ENCODE peak calls at places on chromosome 22, in nine cellular contexts. L is spleen, I is ovary, S is heart left ventricle, O is lung, A is H1, G is HepG2, H is cardiac muscle cell, X is H9. T is an unnamed sample.

GRCh38 chr22:42022162-42022847 is 23.7 kb downstream of the WBP2NL start:
- DNase-seq in I (no peak), O (no peak), L (no peak), G (no peak), A (no peak), H (no peak), S (no peak), X (no peak), T (no peak)

GRCh38 chr22:36814796-36815195 is 2.0 kb downstream of the PVALB start:
- DNase-seq in H (no peak), I (no peak), G (no peak), A (no peak), L (no peak), O (no peak), S (no peak), X (no peak), T (no peak)

GRCh38 chr22:28538922-28539321 is 140.7 kb downstream of the TTC28 start:
- DNase-seq in L (no peak), I (no peak), S (no peak), O (no peak), A (no peak), X (no peak), G (no peak), H (no peak), T (no peak)

GRCh38 chr22:38721551-38721950 is 15.8 kb downstream of the GTPBP1 start:
- DNase-seq in I (no peak), A (no peak), G (no peak), X (no peak), H (no peak), S (no peak), L (no peak), O (no peak), T (no peak)

GRCh38 chr22:46659059-46659790 is 39.0 kb downstream of the GRAMD4 start:
- DNase-seq in O (no peak), H (no peak), S (no peak), I (no peak), L (no peak), A (no peak), G (no peak), X (no peak), T (no peak)

GRCh38 chr22:29339381-29340235 is 24.1 kb upstream of the RASL10A start:
- DNase-seq in H (no peak), L (no peak), A (no peak), X (no peak), O (no peak), I (no peak), S (no peak), G (no peak), T (no peak)

GRCh38 chr22:22877523-22878210 is 9.9 kb upstream of the IGLL5 start:
- DNase-seq in L (peak; percentile 88), H (no peak), G (peak; percentile 46), I (no peak), X (peak; percentile 77), A (peak; percentile 89), O (no peak), S (peak; percentile 62), T (no peak)

GRCh38 chr22:37742374-37743092 is 45.7 kb downstream of the TRIOBP start:
- DNase-seq in A (no peak), O (no peak), L (no peak), G (no peak), H (no peak), X (no peak), S (peak; percentile 22), I (peak; percentile 42), T (no peak)

GRCh38 chr22:36461665-36462474 is 19.6 kb downstream of the TXN2 start:
- DNase-seq in S (peak; percentile 64), G (peak; percentile 63), I (no peak), O (peak; percentile 85), L (no peak), H (peak; percentile 80), A (peak; percentile 61), X (peak; percentile 81), T (peak; percentile 70)

GRCh38 chr22:40056163-40056958 is 61.6 kb downstream of the FAM83F start:
- DNase-seq in L (no peak), O (no peak), S (no peak), A (no peak), G (no peak), I (no peak), X (no peak), H (no peak), T (no peak)

GRCh38 chr22:38758276-38758945 is 2.6 kb upstream of the SUN2 start:
- DNase-seq in X (no peak), L (peak; percentile 84), H (no peak), I (no peak), S (no peak), G (no peak), O (no peak), A (no peak), T (no peak)

GRCh38 chr22:28029201-28029948 is 110.3 kb upstream of the PITPNB start:
- DNase-seq in H (no peak), S (peak; percentile 61), X (no peak), O (peak; percentile 59), A (peak; percentile 30), L (peak; percentile 84), I (no peak), G (no peak), T (no peak)

GRCh38 chr22:26734339-26735018 is 77.1 kb downstream of the MIAT start:
- DNase-seq in A (no peak), X (no peak), O (no peak), G (no peak), S (no peak), H (no peak), I (no peak), L (no peak), T (no peak)

GRCh38 chr22:26616650-26617049 is 1.2 kb downstream of the CRYBB1 start:
- DNase-seq in O (no peak), A (no peak), S (no peak), G (no peak), X (no peak), L (peak; percentile 15), I (no peak), H (no peak), T (no peak)

GRCh38 chr22:35313311-35314121 is 13.8 kb downstream of the TOM1 start:
- DNase-seq in X (no peak), G (peak; percentile 70), I (no peak), S (peak; percentile 42), O (no peak), L (peak; percentile 49), A (no peak), H (peak; percentile 55), T (peak; percentile 62)

GRCh38 chr22:50027639-50028537 is 15.3 kb upstream of the IL17REL start:
- DNase-seq in I (no peak), S (no peak), H (no peak), L (peak; percentile 73), A (no peak), X (peak; percentile 22), O (no peak), G (no peak), T (no peak)

GRCh38 chr22:50576070-50576469 is 2.2 kb downstream of the CPT1B start:
- DNase-seq in S (no peak), L (no peak), G (peak; percentile 81), A (no peak), O (no peak), I (no peak), X (peak; percentile 55), H (peak; percentile 60), T (no peak)

GRCh38 chr22:43343262-43343988 is at the start of gene SCUBE1:
- DNase-seq in H (peak; percentile 85), G (no peak), I (peak; percentile 87), S (peak; percentile 56), L (peak; percentile 82), O (peak; percentile 40), X (peak; percentile 84), A (peak; percentile 88), T (no peak)

GRCh38 chr22:38313384-38313955 is 3.8 kb downstream of the CSNK1E start:
- DNase-seq in I (peak; percentile 94), A (no peak), S (peak; percentile 87), G (no peak), X (no peak), H (no peak), L (peak; percentile 85), O (no peak), T (peak; percentile 50)

GRCh38 chr22:44344407-44344806 is 31.7 kb upstream of the SHISAL1 start:
- DNase-seq in A (no peak), L (no peak), X (no peak), G (no peak), H (no peak), O (no peak), I (no peak), S (no peak), T (no peak)

GRCh38 chr22:17171313-17172171 is 12.5 kb upstream of the HDHD5 start:
- DNase-seq in S (peak; percentile 92), X (peak; percentile 94), O (peak; percentile 94), H (peak; percentile 92), G (peak; percentile 79), A (peak; percentile 97), L (peak; percentile 97), I (peak; percentile 86), T (peak; percentile 64)

GRCh38 chr22:32801436-32802290 is at the start of gene TIMP3:
- DNase-seq in O (peak; percentile 76), S (peak; percentile 91), L (peak; percentile 86), G (no peak), H (peak; percentile 95), A (peak; percentile 89), X (peak; percentile 86), I (peak; percentile 87), T (peak; percentile 47)

GRCh38 chr22:20124083-20124787 is 7.2 kb upstream of the TRMT2A start:
- DNase-seq in X (no peak), I (no peak), S (no peak), A (no peak), H (no peak), O (no peak), L (no peak), G (no peak), T (no peak)
- H3K9me3 ChIP-seq in X (no peaks in the 10 kb centered on the region), I (no peaks in the 10 kb centered on the region), S (no peaks in the 10 kb centered on the region), A (no peaks in the 10 kb centered on the region), H (no peaks in the 10 kb centered on the region), O (no peaks in the 10 kb centered on the region), L (no peaks in the 10 kb centered on the region), G (no peaks in the 10 kb centered on the region), T (no peaks in the 10 kb centered on the region)

GRCh38 chr22:48897638-48897954 is 930.1 kb downstream of the BRD1 start:
- DNase-seq in A (no peak), H (no peak), L (peak; percentile 63), X (peak; percentile 19), G (no peak), S (no peak), O (no peak), I (no peak), T (no peak)
- H3K9me3 ChIP-seq in A (no peaks in the 10 kb centered on the region), H (no peaks in the 10 kb centered on the region), L (no peaks in the 10 kb centered on the region), X (no peaks in the 10 kb centered on the region), G (no peaks in the 10 kb centered on the region), S (no peaks in the 10 kb centered on the region), O (no peaks in the 10 kb centered on the region), I (no peaks in the 10 kb centered on the region), T (no peaks in the 10 kb centered on the region)

DNA sequence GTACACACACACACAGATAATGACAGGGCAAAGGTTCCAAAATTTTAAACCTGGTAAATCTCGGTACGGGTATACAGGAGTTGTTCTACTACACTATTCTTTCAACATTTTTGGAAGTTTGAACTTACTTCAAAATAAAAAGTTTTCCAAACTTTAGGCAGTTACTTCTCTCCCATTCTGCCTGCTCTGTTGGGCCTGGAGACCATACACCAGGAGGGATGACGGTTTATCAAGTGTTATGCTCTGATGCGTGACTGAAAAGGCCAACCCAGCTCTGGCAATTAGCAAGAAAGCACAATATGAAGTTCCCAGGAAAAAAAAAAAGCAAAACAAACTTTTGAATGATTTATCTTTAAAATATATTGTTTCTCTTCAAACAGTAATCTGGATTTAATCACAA is 969 bp downstream of the SERPIND1 start:
- DNase-seq in L (no peak), O (no peak), A (no peak), X (no peak), H (no peak), I (no peak), G (no peak), S (no peak), T (no peak)
- H3K9me3 ChIP-seq in L (no peaks in the 10 kb centered on the region), O (no peaks in the 10 kb centered on the region), A (no peaks in the 10 kb centered on the region), X (no peaks in the 10 kb centered on the region), H (no peaks in the 10 kb centered on the region), I (no peaks in the 10 kb centered on the region), G (no peaks in the 10 kb centered on the region), S (no peaks in the 10 kb centered on the region), T (no peaks in the 10 kb centered on the region)

GRCh38 chr22:48613566-48614200 is 1214.0 kb downstream of the BRD1 start:
- DNase-seq in S (no peak), O (no peak), L (no peak), A (no peak), G (no peak), X (no peak), I (no peak), H (no peak), T (no peak)
- H3K9me3 ChIP-seq in S (no peaks in the 10 kb centered on the region), O (peaks cover 2% of the 10 kb centered on the region), L (peaks cover 4% of the 10 kb centered on the region), A (no peaks in the 10 kb centered on the region), G (no peaks in the 10 kb centered on the region), X (no peaks in the 10 kb centered on the region), I (no peaks in the 10 kb centered on the region), H (no peaks in the 10 kb centered on the region), T (no peaks in the 10 kb centered on the region)